ENCODE peak calls at places on chromosomes 5 and 9, in eight cellular contexts. H, C, K, D, T, O, J and Z are unnamed samples.

GRCh38 chr9:93059960-93060591 is 1.6 kb downstream of the SUSD3 start:
- DNase-seq in H (no peak), C (no peak), K (no peak), D (no peak), T (no peak), O (no peak), J (no peak), Z (no peak)

GRCh38 chr9:95249986-95250385 is 67.5 kb downstream of the FANCC start:
- DNase-seq in H (no peak), C (no peak), K (no peak), D (no peak), T (no peak), O (peak), J (no peak), Z (no peak)

GRCh38 chr9:109640232-109641078 is 139.5 kb upstream of the PALM2AKAP2 start:
- DNase-seq in H (peak), C (peak), K (peak), D (peak), T (no peak), O (no peak), J (no peak), Z (no peak)

GRCh38 chr9:91778031-91778430 is 172.0 kb downstream of the ROR2 start:
- DNase-seq in H (no peak), C (no peak), K (no peak), D (no peak), T (no peak), O (no peak), J (no peak), Z (no peak)

GRCh38 chr5:31119938-31120641 is 73.4 kb upstream of the CDH6 start:
- DNase-seq in H (no peak), C (no peak), K (no peak), D (no peak), T (no peak), O (no peak), J (no peak), Z (no peak)

GRCh38 chr9:21027295-21027694 is 4.1 kb downstream of the HACD4 start:
- DNase-seq in H (no peak), C (no peak), K (no peak), D (peak), T (no peak), O (no peak), J (no peak), Z (no peak)

GRCh38 chr9:69976165-69976564 is 67.5 kb upstream of the MAMDC2 start:
- DNase-seq in H (no peak), C (no peak), K (no peak), D (peak), T (no peak), O (no peak), J (no peak), Z (peak)

GRCh38 chr5:124997186-124997893 is 250.9 kb upstream of the ZNF608 start:
- DNase-seq in H (no peak), C (no peak), K (no peak), D (no peak), T (no peak), O (no peak), J (no peak), Z (no peak)

GRCh38 chr5:55850839-55851674 is at the start of gene IL31RA:
- DNase-seq in H (no peak), C (peak), K (no peak), D (peak), T (no peak), O (peak), J (no peak), Z (peak)

GRCh38 chr9:4929917-4930316 is 55.2 kb upstream of the JAK2 start:
- DNase-seq in H (no peak), C (no peak), K (no peak), D (peak), T (no peak), O (peak), J (no peak), Z (no peak)

GRCh38 chr5:78896128-78896527 is 89.0 kb downstream of the ARSB start:
- DNase-seq in H (no peak), C (no peak), K (no peak), D (peak), T (no peak), O (no peak), J (no peak), Z (no peak)

GRCh38 chr5:145856285-145856818 is 16.5 kb downstream of the GRXCR2 start:
- DNase-seq in H (peak), C (no peak), K (peak), D (peak), T (no peak), O (peak), J (peak), Z (no peak)

GRCh38 chr5:15386122-15386521 is 113.9 kb upstream of the FBXL7 start:
- DNase-seq in H (no peak), C (no peak), K (no peak), D (no peak), T (no peak), O (no peak), J (no peak), Z (no peak)

GRCh38 chr9:87909310-87910041 is 8.3 kb upstream of the SPATA31C1 start:
- DNase-seq in H (no peak), C (peak), K (peak), D (no peak), T (no peak), O (peak), J (peak), Z (no peak)

GRCh38 chr9:133137451-133138231 is 16.6 kb upstream of the RALGDS start:
- DNase-seq in H (no peak), C (no peak), K (no peak), D (no peak), T (no peak), O (no peak), J (no peak), Z (no peak)

GRCh38 chr9:82783045-82783444 is 279.9 kb downstream of the RASEF start:
- DNase-seq in H (no peak), C (no peak), K (no peak), D (no peak), T (no peak), O (peak), J (no peak), Z (no peak)

GRCh38 chr5:36602711-36603321 is 3.6 kb upstream of the SLC1A3 start:
- DNase-seq in H (no peak), C (no peak), K (no peak), D (no peak), T (no peak), O (no peak), J (no peak), Z (no peak)

GRCh38 chr9:120454427-120454826 is 125.5 kb downstream of the CDK5RAP2 start:
- DNase-seq in H (no peak), C (no peak), K (no peak), D (no peak), T (no peak), O (no peak), J (no peak), Z (no peak)

GRCh38 chr9:4196376-4196775 is 103.5 kb downstream of the GLIS3 start:
- DNase-seq in H (no peak), C (no peak), K (no peak), D (no peak), T (no peak), O (no peak), J (no peak), Z (no peak)

GRCh38 chr9:127116088-127116726 is 6.2 kb downstream of the ANGPTL2 start:
- DNase-seq in H (no peak), C (no peak), K (peak), D (no peak), T (no peak), O (no peak), J (no peak), Z (no peak)

GRCh38 chr5:191036-191948 is at the start of gene LRRC14B:
- DNase-seq in H (no peak), C (no peak), K (no peak), D (no peak), T (peak), O (no peak), J (peak), Z (no peak)

GRCh38 chr5:54944364-54944763 is 41.0 kb downstream of the ESM1 start:
- DNase-seq in H (no peak), C (peak), K (no peak), D (peak), T (peak), O (no peak), J (no peak), Z (no peak)

GRCh38 chr5:5351288-5352089 is 71.0 kb upstream of the ICE1 start:
- DNase-seq in H (no peak), C (peak), K (no peak), D (no peak), T (no peak), O (peak), J (no peak), Z (peak)

GRCh38 chr5:131899686-131900085 is 45.8 kb downstream of the MEIKIN start:
- DNase-seq in H (no peak), C (no peak), K (no peak), D (peak), T (no peak), O (no peak), J (no peak), Z (no peak)

GRCh38 chr5:132657676-132658382 is at the start of gene IL13:
- DNase-seq in H (no peak), C (no peak), K (no peak), D (no peak), T (no peak), O (no peak), J (no peak), Z (no peak)

GRCh38 chr9:107281164-107281563 is 1.9 kb upstream of the RAD23B start:
- DNase-seq in H (no peak), C (no peak), K (no peak), D (no peak), T (no peak), O (no peak), J (no peak), Z (no peak)

GRCh38 chr9:35070823-35071813 is 1.3 kb downstream of the VCP start:
- DNase-seq in H (no peak), C (no peak), K (peak), D (peak), T (no peak), O (no peak), J (no peak), Z (no peak)

GRCh38 chr9:120324996-120325642 is 254.8 kb downstream of the CDK5RAP2 start:
- DNase-seq in H (no peak), C (no peak), K (no peak), D (no peak), T (no peak), O (no peak), J (no peak), Z (no peak)

GRCh38 chr5:122937914-122938313 is 92.5 kb downstream of the SNX24 start:
- DNase-seq in H (no peak), C (no peak), K (peak), D (no peak), T (no peak), O (no peak), J (no peak), Z (no peak)

GRCh38 chr5:176611435-176611834 is 1.5 kb upstream of the GPRIN1 start:
- DNase-seq in H (peak), C (no peak), K (peak), D (peak), T (peak), O (peak), J (peak), Z (peak)

GRCh38 chr9:31023793-31024192 is 1360.7 kb upstream of the ACO1 start:
- DNase-seq in H (no peak), C (no peak), K (no peak), D (no peak), T (no peak), O (no peak), J (no peak), Z (no peak)

GRCh38 chr9:104177003-104177611 is 83.0 kb downstream of the SMC2 start:
- DNase-seq in H (no peak), C (no peak), K (no peak), D (peak), T (no peak), O (peak), J (no peak), Z (no peak)

GRCh38 chr5:180785794-180786221 is 16.8 kb downstream of the MGAT1 start:
- DNase-seq in H (no peak), C (no peak), K (no peak), D (peak), T (peak), O (no peak), J (no peak), Z (peak)

GRCh38 chr5:100306000-100306399 is 229.2 kb upstream of the FAM174A start:
- DNase-seq in H (no peak), C (no peak), K (no peak), D (no peak), T (no peak), O (no peak), J (no peak), Z (no peak)

GRCh38 chr5:103391659-103392058 is 133.1 kb downstream of the MACIR start:
- DNase-seq in H (no peak), C (no peak), K (no peak), D (no peak), T (no peak), O (no peak), J (no peak), Z (no peak)

GRCh38 chr5:103394676-103395075 is 136.1 kb downstream of the MACIR start:
- DNase-seq in H (no peak), C (no peak), K (no peak), D (peak), T (no peak), O (no peak), J (no peak), Z (no peak)

GRCh38 chr5:103389846-103390245 is 131.3 kb downstream of the MACIR start:
- DNase-seq in H (no peak), C (no peak), K (no peak), D (no peak), T (no peak), O (no peak), J (no peak), Z (no peak)

GRCh38 chr5:103389362-103389761 is 130.8 kb downstream of the MACIR start:
- DNase-seq in H (no peak), C (no peak), K (no peak), D (no peak), T (no peak), O (no peak), J (no peak), Z (no peak)

GRCh38 chr5:103393131-103393754 is 134.7 kb downstream of the MACIR start:
- DNase-seq in H (no peak), C (no peak), K (no peak), D (peak), T (no peak), O (no peak), J (no peak), Z (peak)
- TF ChIP-seq CTCF in H (no peak), C (no peak), K (no peak), D (peak), T (no peak), O (no peak), J (no peak), Z (peak)

GRCh38 chr5:8756498-8757084 is 789.3 kb downstream of the SEMA5A start:
- DNase-seq in H (no peak), C (no peak), K (no peak), D (peak), T (no peak), O (no peak), J (peak), Z (peak)
- TF ChIP-seq CTCF in H (peak), C (peak), K (no peak), D (peak), T (no peak), O (peak), J (peak), Z (peak)

DNA sequence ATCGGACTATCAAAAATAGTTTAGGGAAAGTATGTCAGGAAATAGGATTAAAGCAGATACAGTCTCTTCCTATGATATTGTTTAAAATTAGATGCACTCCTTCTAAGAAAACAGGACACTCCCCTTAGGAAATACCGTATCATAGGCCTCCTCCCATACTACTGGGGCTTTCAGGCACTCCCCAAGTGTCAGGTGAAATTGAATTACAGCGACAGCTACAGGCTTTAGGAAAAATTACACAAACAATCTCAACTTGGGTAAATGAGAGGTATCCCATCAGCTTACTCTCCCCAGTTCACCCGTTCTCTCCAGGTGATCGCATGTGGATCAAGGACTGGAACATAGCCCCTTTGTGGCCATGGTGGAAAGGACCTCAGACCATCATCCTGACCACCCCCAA is 110.4 kb upstream of the EPB41L4A start:
- DNase-seq in H (no peak), C (no peak), K (no peak), D (peak), T (no peak), O (peak), J (no peak), Z (no peak)
- TF ChIP-seq CTCF in H (no peak), C (peak), K (no peak), D (peak), T (no peak), O (peak), J (peak), Z (peak)

GRCh38 chr5:148969291-148969690 is 93.6 kb downstream of the SH3TC2 start:
- DNase-seq in H (no peak), C (no peak), K (no peak), D (no peak), T (no peak), O (no peak), J (no peak), Z (no peak)
- TF ChIP-seq CTCF in H (no peak), C (no peak), K (no peak), D (no peak), T (no peak), O (no peak), J (no peak), Z (no peak)

GRCh38 chr9:12775963-12776774 is 1.3 kb downstream of the LURAP1L start:
- DNase-seq in H (peak), C (peak), K (peak), D (peak), T (no peak), O (peak), J (peak), Z (peak)
- TF ChIP-seq CTCF in H (peak), C (peak), K (no peak), D (peak), T (no peak), O (peak), J (peak), Z (peak)